ENCODE peak calls at places on chromosomes 13 and 19, in five cellular contexts. P is heart right ventricle, I is testis, R is activated B cell treated with CpG ODN at 0.5 μM for 24 hours, Y is fibroblast of mammary gland. W is an unnamed sample.

GRCh38 chr13:20395061-20395916 is 130.4 kb downstream of the CRYL1 start:
- DNase-seq in P (no peak), I (no peak), R (no peak), Y (no peak), W (peak; percentile 68)

GRCh38 chr19:13238891-13239534 is 88.8 kb downstream of the IER2 start:
- DNase-seq in P (no peak), Y (no peak), R (no peak), I (no peak), W (no peak)

GRCh38 chr19:49057636-49058234 is at the start of gene CGB7:
- DNase-seq in Y (peak; percentile 38), R (peak; percentile 37), P (peak; percentile 80), I (peak; percentile 70), W (peak; percentile 66)

GRCh38 chr13:21988624-21989023 is 317.8 kb downstream of the FGF9 start:
- DNase-seq in P (no peak), I (no peak), R (no peak), Y (no peak), W (no peak)

GRCh38 chr19:50697414-50698124 is 22.0 kb downstream of the SHANK1 start:
- DNase-seq in I (no peak), R (no peak), Y (no peak), P (no peak), W (no peak)

GRCh38 chr19:16025108-16026101 is 50.9 kb upstream of the TPM4 start:
- DNase-seq in R (no peak), Y (peak; percentile 86), I (peak; percentile 64), P (no peak), W (peak; percentile 72)

GRCh38 chr19:2149980-2150793 is 1.2 kb downstream of the AP3D1 start:
- DNase-seq in Y (no peak), I (peak; percentile 64), R (no peak), P (no peak), W (no peak)

GRCh38 chr13:101773062-101773461 is 320.6 kb downstream of the ITGBL1 start:
- DNase-seq in R (no peak), Y (peak; percentile 20), I (no peak), P (no peak), W (no peak)

GRCh38 chr19:34676697-34677385 is at the start of gene SCGB2B2:
- DNase-seq in R (no peak), P (no peak), Y (no peak), I (no peak), W (no peak)

GRCh38 chr13:100176781-100177389 is 88.0 kb downstream of the PCCA start:
- DNase-seq in P (no peak), Y (peak; percentile 70), R (no peak), I (no peak), W (no peak)

GRCh38 chr19:19109601-19110000 is 28.7 kb downstream of the TMEM161A start:
- DNase-seq in R (no peak), I (no peak), P (no peak), Y (peak; percentile 12), W (no peak)

GRCh38 chr13:98390086-98390697 is 186.7 kb downstream of the STK24 start:
- DNase-seq in P (no peak), I (peak; percentile 31), Y (peak; percentile 82), R (no peak), W (no peak)

GRCh38 chr19:5045956-5046338 is 77.0 kb downstream of the KDM4B start:
- DNase-seq in Y (no peak), I (no peak), P (no peak), R (no peak), W (no peak)

GRCh38 chr19:48393559-48394330 is at the start of gene GRIN2D:
- DNase-seq in R (peak; percentile 35), I (peak; percentile 33), P (no peak), Y (no peak), W (no peak)

GRCh38 chr19:19230999-19231398 is 19.2 kb downstream of the NCAN start:
- DNase-seq in P (no peak), R (no peak), I (no peak), Y (no peak), W (no peak)

GRCh38 chr19:54644056-54644455 is 13.8 kb downstream of the LILRB1 start:
- DNase-seq in I (peak; percentile 22), R (peak; percentile 5), P (no peak), Y (no peak), W (peak; percentile 51)

GRCh38 chr19:661427-662196 is 1.4 kb downstream of the RNF126 start:
- DNase-seq in I (no peak), Y (no peak), R (no peak), P (no peak), W (no peak)

GRCh38 chr19:50568321-50569022 is at the start of gene LRRC4B:
- DNase-seq in R (no peak), P (no peak), I (no peak), Y (no peak), W (no peak)

GRCh38 chr13:113422790-113423189 is 30.5 kb downstream of the ADPRHL1 start:
- DNase-seq in P (no peak), Y (no peak), R (no peak), I (no peak), W (no peak)

GRCh38 chr13:20174656-20175405 is 14.0 kb upstream of the GJA3 start:
- DNase-seq in R (peak; percentile 39), I (peak; percentile 23), Y (peak; percentile 98), P (peak; percentile 44), W (peak; percentile 90)

GRCh38 chr13:36143768-36144167 is 12.6 kb upstream of the DCLK1 start:
- DNase-seq in R (no peak), I (no peak), P (no peak), Y (no peak), W (no peak)

GRCh38 chr19:40928859-40929258 is 46.8 kb upstream of the CYP2A7 start:
- DNase-seq in P (no peak), R (no peak), Y (no peak), I (no peak), W (no peak)

GRCh38 chr19:54389556-54389955 is 24.8 kb upstream of the LAIR1 start:
- DNase-seq in P (no peak), I (no peak), Y (no peak), R (no peak), W (no peak)

GRCh38 chr13:22848539-22849052 is 332.2 kb upstream of the SGCG start:
- DNase-seq in P (no peak), I (peak; percentile 68), Y (no peak), R (no peak), W (no peak)

GRCh38 chr19:35126624-35126959 is 8.3 kb downstream of the LGI4 start:
- DNase-seq in Y (no peak), I (peak; percentile 43), R (no peak), P (no peak), W (no peak)

GRCh38 chr19:12880551-12881171 is 588 bp downstream of the DNASE2 start:
- DNase-seq in I (peak; percentile 41), R (no peak), Y (no peak), P (peak; percentile 42), W (no peak)

GRCh38 chr13:79725841-79726240 is 244.9 kb downstream of the NDFIP2 start:
- DNase-seq in R (no peak), Y (no peak), I (no peak), P (no peak), W (no peak)

GRCh38 chr13:73201601-73202000 is 142.8 kb downstream of the KLF5 start:
- DNase-seq in I (no peak), P (no peak), Y (peak; percentile 76), R (no peak), W (no peak)

GRCh38 chr13:112684041-112684440 is 5.8 kb upstream of the ATP11A start:
- DNase-seq in Y (no peak), R (no peak), P (no peak), I (no peak), W (no peak)

GRCh38 chr19:48274938-48275337 is 5.1 kb downstream of the ZNF114 start:
- DNase-seq in R (no peak), Y (no peak), I (no peak), P (no peak), W (no peak)

GRCh38 chr19:465056-465816 is 4.4 kb upstream of the SHC2 start:
- DNase-seq in P (no peak), R (no peak), I (no peak), Y (no peak), W (no peak)

GRCh38 chr13:51714663-51715168 is 89.2 kb downstream of the DHRS12 start:
- DNase-seq in R (no peak), Y (peak; percentile 73), P (no peak), I (no peak), W (no peak)

GRCh38 chr13:48356750-48357149 is 53.2 kb downstream of the RB1 start:
- DNase-seq in I (no peak), R (no peak), P (no peak), Y (no peak), W (no peak)

GRCh38 chr13:78022164-78022877 is 103.7 kb upstream of the EDNRB start:
- DNase-seq in I (peak; percentile 18), Y (peak; percentile 58), P (no peak), R (peak; percentile 20), W (peak; percentile 38)

GRCh38 chr19:16943942-16944625 is 55.3 kb downstream of the F2RL3 start:
- DNase-seq in Y (no peak), P (no peak), R (no peak), I (no peak), W (no peak)

GRCh38 chr13:49625392-49626137 is 2.7 kb upstream of the ARL11 start:
- DNase-seq in P (peak; percentile 58), R (no peak), Y (peak; percentile 28), I (no peak), W (peak; percentile 97)

GRCh38 chr19:6808494-6808893 is 36.0 kb downstream of the VAV1 start:
- DNase-seq in I (no peak), Y (no peak), P (no peak), R (no peak), W (no peak)